ENCODE peak calls at places on chromosomes 4 and X, in five cellular contexts. E is T follicular helper cell, M is brain microvascular endothelial cell, K is sigmoid colon, D is cardiac fibroblast. U is an unnamed sample.

GRCh38 chr4:73021634-73022033 is 47.9 kb downstream of the COX18 start:
- DNase-seq in E (no peak), D (peak), M (peak), K (no peak), U (no peak)

GRCh38 chrX:85084770-85085393 is 81.2 kb downstream of the APOOL start:
- DNase-seq in E (peak), D (peak), M (peak), K (no peak), U (peak)

GRCh38 chr4:113170818-113171468 is 121.5 kb downstream of the ANK2 start:
- DNase-seq in D (no peak), E (no peak), K (no peak), M (no peak), U (no peak)

GRCh38 chrX:133215747-133216146 is 2.4 kb downstream of the TFDP3 start:
- DNase-seq in K (no peak), M (peak), D (peak), E (no peak), U (peak)

GRCh38 chrX:152220612-152221011 is 82.2 kb upstream of the MAGEA10 start:
- DNase-seq in E (no peak), M (peak), D (peak), K (no peak), U (no peak)

GRCh38 chr4:36351082-36351666 is 69.8 kb downstream of the DTHD1 start:
- DNase-seq in E (peak), D (peak), K (peak), M (peak), U (peak)

GRCh38 chr4:162497564-162498167 is 333.9 kb upstream of the FSTL5 start:
- DNase-seq in D (peak), K (no peak), M (peak), E (no peak), U (no peak)

GRCh38 chrX:96410927-96411326 is 273.7 kb upstream of the DIAPH2 start:
- DNase-seq in K (no peak), E (no peak), D (no peak), M (no peak), U (no peak)

GRCh38 chr4:151324449-151325319 is 721 bp downstream of the SH3D19 start:
- DNase-seq in K (peak), M (peak), E (no peak), D (peak), U (no peak)

GRCh38 chr4:87956501-87956900 is 19.0 kb upstream of the SPP1 start:
- DNase-seq in D (no peak), M (no peak), E (no peak), K (no peak), U (no peak)

GRCh38 chr4:177214935-177215334 is 94.7 kb upstream of the NEIL3 start:
- DNase-seq in D (peak), M (peak), K (no peak), E (no peak), U (no peak)

GRCh38 chrX:10011991-10012390 is 44.8 kb downstream of the CLDN34 start:
- DNase-seq in K (peak), E (no peak), D (no peak), M (no peak), U (peak)

GRCh38 chr4:7721984-7722551 is 217.6 kb downstream of the AFAP1 start:
- DNase-seq in K (no peak), E (no peak), D (peak), M (peak), U (no peak)

GRCh38 chr4:71187399-71188196 is 151.2 kb upstream of the SLC4A4 start:
- DNase-seq in K (peak), D (peak), E (no peak), M (no peak), U (peak)

GRCh38 chrX:153334654-153335295 is 822 bp downstream of the ZNF275 start:
- DNase-seq in M (no peak), D (no peak), E (no peak), K (no peak), U (no peak)